ENCODE peak calls at places on chromosome 20, in ten cellular contexts. One of them, this sample, is unnamed. For H3K9me3, the result is how much of the 10 kb centered on the place peaks cover.

GRCh38 chr20:50762435-50763201 is 31.2 kb downstream of the PARD6B start:
- DNase-seq in suprapubic skin: no peak
- DNase-seq in stomach: peak
- DNase-seq in mammary epithelial cell: peak
- DNase-seq in A549: peak
- DNase-seq in Peyer's patch: no peak
- DNase-seq in thyroid gland: peak
- DNase-seq in thoracic aorta: peak
- DNase-seq in gastrocnemius medialis: peak
- DNase-seq in ascending aorta: peak
- DNase-seq in this sample: no peak

GRCh38 chr20:50345712-50346371 is 155.2 kb downstream of the CEBPB start:
- DNase-seq in suprapubic skin: no peak
- DNase-seq in stomach: no peak
- DNase-seq in mammary epithelial cell: no peak
- DNase-seq in A549: no peak
- DNase-seq in Peyer's patch: no peak
- DNase-seq in thyroid gland: no peak
- DNase-seq in thoracic aorta: no peak
- DNase-seq in gastrocnemius medialis: no peak
- DNase-seq in ascending aorta: no peak
- DNase-seq in this sample: no peak

GRCh38 chr20:9374480-9374879 is 139.9 kb upstream of the LAMP5 start:
- DNase-seq in suprapubic skin: no peak
- DNase-seq in stomach: no peak
- DNase-seq in mammary epithelial cell: no peak
- DNase-seq in A549: no peak
- DNase-seq in Peyer's patch: no peak
- DNase-seq in thyroid gland: no peak
- DNase-seq in thoracic aorta: no peak
- DNase-seq in gastrocnemius medialis: no peak
- DNase-seq in ascending aorta: no peak
- DNase-seq in this sample: no peak

GRCh38 chr20:23116301-23117089 is 30.4 kb upstream of the CD93 start:
- DNase-seq in suprapubic skin: no peak
- DNase-seq in stomach: no peak
- DNase-seq in mammary epithelial cell: peak
- DNase-seq in A549: no peak
- DNase-seq in Peyer's patch: no peak
- DNase-seq in thyroid gland: no peak
- DNase-seq in thoracic aorta: no peak
- DNase-seq in gastrocnemius medialis: no peak
- DNase-seq in ascending aorta: no peak
- DNase-seq in this sample: no peak

GRCh38 chr20:4681971-4682370 is 39.7 kb upstream of the PRND start:
- DNase-seq in suprapubic skin: peak
- DNase-seq in stomach: no peak
- DNase-seq in mammary epithelial cell: peak
- DNase-seq in A549: no peak
- DNase-seq in Peyer's patch: no peak
- DNase-seq in thyroid gland: no peak
- DNase-seq in thoracic aorta: no peak
- DNase-seq in gastrocnemius medialis: no peak
- DNase-seq in ascending aorta: no peak
- DNase-seq in this sample: no peak

GRCh38 chr20:62925420-62926228 is 681 bp downstream of the DIDO1 start:
- DNase-seq in suprapubic skin: peak
- DNase-seq in stomach: peak
- DNase-seq in mammary epithelial cell: peak
- DNase-seq in A549: no peak
- DNase-seq in Peyer's patch: peak
- DNase-seq in thyroid gland: peak
- DNase-seq in thoracic aorta: no peak
- DNase-seq in gastrocnemius medialis: no peak
- DNase-seq in ascending aorta: no peak
- DNase-seq in this sample: no peak

GRCh38 chr20:40464731-40465208 is 224.3 kb downstream of the MAFB start:
- DNase-seq in suprapubic skin: no peak
- DNase-seq in stomach: no peak
- DNase-seq in mammary epithelial cell: no peak
- DNase-seq in A549: no peak
- DNase-seq in Peyer's patch: no peak
- DNase-seq in thyroid gland: no peak
- DNase-seq in thoracic aorta: no peak
- DNase-seq in gastrocnemius medialis: no peak
- DNase-seq in ascending aorta: no peak
- DNase-seq in this sample: no peak

GRCh38 chr20:33819456-33819855 is 8.3 kb downstream of the CHMP4B start:
- DNase-seq in suprapubic skin: no peak
- DNase-seq in stomach: no peak
- DNase-seq in mammary epithelial cell: no peak
- DNase-seq in A549: no peak
- DNase-seq in Peyer's patch: no peak
- DNase-seq in thyroid gland: no peak
- DNase-seq in thoracic aorta: no peak
- DNase-seq in gastrocnemius medialis: no peak
- DNase-seq in ascending aorta: no peak
- DNase-seq in this sample: no peak

GRCh38 chr20:48659888-48660287 is 167.9 kb downstream of the PREX1 start:
- DNase-seq in suprapubic skin: no peak
- DNase-seq in stomach: peak
- DNase-seq in mammary epithelial cell: no peak
- DNase-seq in A549: no peak
- DNase-seq in Peyer's patch: no peak
- DNase-seq in thyroid gland: no peak
- DNase-seq in thoracic aorta: no peak
- DNase-seq in gastrocnemius medialis: no peak
- DNase-seq in ascending aorta: no peak
- DNase-seq in this sample: no peak

GRCh38 chr20:50919567-50919966 is 11.7 kb downstream of the ADNP start:
- DNase-seq in suprapubic skin: no peak
- DNase-seq in stomach: peak
- DNase-seq in mammary epithelial cell: peak
- DNase-seq in A549: no peak
- DNase-seq in Peyer's patch: peak
- DNase-seq in thyroid gland: peak
- DNase-seq in thoracic aorta: peak
- DNase-seq in gastrocnemius medialis: no peak
- DNase-seq in ascending aorta: no peak
- DNase-seq in this sample: no peak

GRCh38 chr20:48102821-48103635 is 317.7 kb upstream of the SULF2 start:
- DNase-seq in suprapubic skin: no peak
- DNase-seq in stomach: no peak
- DNase-seq in mammary epithelial cell: no peak
- DNase-seq in A549: no peak
- DNase-seq in Peyer's patch: no peak
- DNase-seq in thyroid gland: no peak
- DNase-seq in thoracic aorta: no peak
- DNase-seq in gastrocnemius medialis: no peak
- DNase-seq in ascending aorta: no peak
- DNase-seq in this sample: no peak

GRCh38 chr20:43722153-43722505 is 4.7 kb downstream of the GTSF1L start:
- DNase-seq in suprapubic skin: no peak
- DNase-seq in stomach: no peak
- DNase-seq in mammary epithelial cell: no peak
- DNase-seq in A549: no peak
- DNase-seq in Peyer's patch: no peak
- DNase-seq in thyroid gland: no peak
- DNase-seq in thoracic aorta: no peak
- DNase-seq in gastrocnemius medialis: no peak
- DNase-seq in ascending aorta: no peak
- DNase-seq in this sample: no peak

GRCh38 chr20:35588397-35588796 is 27.2 kb upstream of the SPAG4 start:
- DNase-seq in suprapubic skin: no peak
- DNase-seq in stomach: no peak
- DNase-seq in mammary epithelial cell: no peak
- DNase-seq in A549: no peak
- DNase-seq in Peyer's patch: no peak
- DNase-seq in thyroid gland: no peak
- DNase-seq in thoracic aorta: no peak
- DNase-seq in gastrocnemius medialis: no peak
- DNase-seq in ascending aorta: no peak
- DNase-seq in this sample: no peak

GRCh38 chr20:34058831-34059230 is 53.2 kb downstream of the EIF2S2 start:
- DNase-seq in suprapubic skin: no peak
- DNase-seq in stomach: no peak
- DNase-seq in mammary epithelial cell: no peak
- DNase-seq in A549: no peak
- DNase-seq in Peyer's patch: no peak
- DNase-seq in thyroid gland: no peak
- DNase-seq in thoracic aorta: no peak
- DNase-seq in gastrocnemius medialis: no peak
- DNase-seq in ascending aorta: no peak
- DNase-seq in this sample: no peak

GRCh38 chr20:58895099-58895795 is 42.7 kb downstream of the GNAS start:
- DNase-seq in suprapubic skin: no peak
- DNase-seq in stomach: no peak
- DNase-seq in mammary epithelial cell: no peak
- DNase-seq in A549: no peak
- DNase-seq in Peyer's patch: no peak
- DNase-seq in thyroid gland: no peak
- DNase-seq in thoracic aorta: no peak
- DNase-seq in gastrocnemius medialis: no peak
- DNase-seq in ascending aorta: no peak
- DNase-seq in this sample: no peak
- H3K4me3 ChIP-seq in suprapubic skin: peak
- H3K4me3 ChIP-seq in stomach: no peak
- H3K4me3 ChIP-seq in mammary epithelial cell: peak
- H3K4me3 ChIP-seq in A549: no peak
- H3K4me3 ChIP-seq in Peyer's patch: no peak
- H3K4me3 ChIP-seq in thyroid gland: peak
- H3K4me3 ChIP-seq in thoracic aorta: peak
- H3K4me3 ChIP-seq in gastrocnemius medialis: peak
- H3K4me3 ChIP-seq in ascending aorta: peak
- H3K4me3 ChIP-seq in this sample: peak

GRCh38 chr20:20816969-20817368 is 104.5 kb upstream of the RALGAPA2 start:
- DNase-seq in suprapubic skin: no peak
- DNase-seq in stomach: no peak
- DNase-seq in mammary epithelial cell: no peak
- DNase-seq in A549: no peak
- DNase-seq in Peyer's patch: no peak
- DNase-seq in thyroid gland: no peak
- DNase-seq in thoracic aorta: no peak
- DNase-seq in gastrocnemius medialis: no peak
- DNase-seq in ascending aorta: no peak
- DNase-seq in this sample: no peak

GRCh38 chr20:20820104-20820503 is 107.7 kb upstream of the RALGAPA2 start:
- DNase-seq in suprapubic skin: no peak
- DNase-seq in stomach: peak
- DNase-seq in mammary epithelial cell: no peak
- DNase-seq in A549: peak
- DNase-seq in Peyer's patch: no peak
- DNase-seq in thyroid gland: no peak
- DNase-seq in thoracic aorta: no peak
- DNase-seq in gastrocnemius medialis: no peak
- DNase-seq in ascending aorta: no peak
- DNase-seq in this sample: no peak

GRCh38 chr20:20812141-20812540 is 99.7 kb upstream of the RALGAPA2 start:
- DNase-seq in suprapubic skin: no peak
- DNase-seq in stomach: no peak
- DNase-seq in mammary epithelial cell: no peak
- DNase-seq in A549: no peak
- DNase-seq in Peyer's patch: no peak
- DNase-seq in thyroid gland: no peak
- DNase-seq in thoracic aorta: no peak
- DNase-seq in gastrocnemius medialis: no peak
- DNase-seq in ascending aorta: no peak
- DNase-seq in this sample: no peak

GRCh38 chr20:20815711-20816455 is 103.4 kb upstream of the RALGAPA2 start:
- DNase-seq in suprapubic skin: no peak
- DNase-seq in stomach: no peak
- DNase-seq in mammary epithelial cell: no peak
- DNase-seq in A549: no peak
- DNase-seq in Peyer's patch: no peak
- DNase-seq in thyroid gland: no peak
- DNase-seq in thoracic aorta: no peak
- DNase-seq in gastrocnemius medialis: no peak
- DNase-seq in ascending aorta: no peak
- DNase-seq in this sample: no peak

GRCh38 chr20:20814685-20815084 is 102.2 kb upstream of the RALGAPA2 start:
- DNase-seq in suprapubic skin: no peak
- DNase-seq in stomach: no peak
- DNase-seq in mammary epithelial cell: no peak
- DNase-seq in A549: no peak
- DNase-seq in Peyer's patch: no peak
- DNase-seq in thyroid gland: no peak
- DNase-seq in thoracic aorta: no peak
- DNase-seq in gastrocnemius medialis: no peak
- DNase-seq in ascending aorta: no peak
- DNase-seq in this sample: no peak
- TF ChIP-seq CTCF in suprapubic skin: no peak
- TF ChIP-seq CTCF in stomach: no peak
- TF ChIP-seq CTCF in mammary epithelial cell: no peak
- TF ChIP-seq CTCF in A549: no peak
- TF ChIP-seq CTCF in Peyer's patch: no peak
- TF ChIP-seq CTCF in thyroid gland: no peak
- TF ChIP-seq CTCF in thoracic aorta: no peak
- TF ChIP-seq CTCF in gastrocnemius medialis: no peak
- TF ChIP-seq CTCF in ascending aorta: no peak
- TF ChIP-seq CTCF in this sample: no peak

GRCh38 chr20:60857708-60858107 is 394.4 kb upstream of the CDH4 start:
- DNase-seq in suprapubic skin: no peak
- DNase-seq in stomach: no peak
- DNase-seq in mammary epithelial cell: peak
- DNase-seq in A549: no peak
- DNase-seq in Peyer's patch: no peak
- DNase-seq in thyroid gland: no peak
- DNase-seq in thoracic aorta: no peak
- DNase-seq in gastrocnemius medialis: no peak
- DNase-seq in ascending aorta: no peak
- DNase-seq in this sample: no peak
- H3K9me3 ChIP-seq in suprapubic skin: under half
- H3K9me3 ChIP-seq in stomach: under half
- H3K9me3 ChIP-seq in mammary epithelial cell: under half
- H3K9me3 ChIP-seq in A549: under half
- H3K9me3 ChIP-seq in Peyer's patch: under half
- H3K9me3 ChIP-seq in thyroid gland: under half
- H3K9me3 ChIP-seq in thoracic aorta: under half
- H3K9me3 ChIP-seq in gastrocnemius medialis: under half
- H3K9me3 ChIP-seq in ascending aorta: under half
- H3K9me3 ChIP-seq in this sample: under half

GRCh38 chr20:32155017-32155965 is 45.8 kb downstream of the TM9SF4 start:
- DNase-seq in suprapubic skin: peak
- DNase-seq in stomach: peak
- DNase-seq in mammary epithelial cell: peak
- DNase-seq in A549: peak
- DNase-seq in Peyer's patch: peak
- DNase-seq in thyroid gland: peak
- DNase-seq in thoracic aorta: peak
- DNase-seq in gastrocnemius medialis: peak
- DNase-seq in ascending aorta: peak
- DNase-seq in this sample: peak
- H3K4me3 ChIP-seq in suprapubic skin: no peak
- H3K4me3 ChIP-seq in stomach: no peak
- H3K4me3 ChIP-seq in mammary epithelial cell: no peak
- H3K4me3 ChIP-seq in A549: no peak
- H3K4me3 ChIP-seq in Peyer's patch: no peak
- H3K4me3 ChIP-seq in thyroid gland: no peak
- H3K4me3 ChIP-seq in thoracic aorta: no peak
- H3K4me3 ChIP-seq in gastrocnemius medialis: no peak
- H3K4me3 ChIP-seq in ascending aorta: no peak
- H3K4me3 ChIP-seq in this sample: no peak